ENCODE peak calls at places on chromosomes 13 and 19, in six cellular contexts. One of them, this sample, is unnamed.

GRCh38 chr19:57802269-57802668 is 12.4 kb downstream of the ZNF552 start:
- DNase-seq in HepG2: no peak
- DNase-seq in K562: no peak
- DNase-seq in H1: no peak
- DNase-seq in GM12891: no peak
- DNase-seq in GM12878: no peak
- DNase-seq in this sample: no peak

GRCh38 chr19:41302624-41303351 is 7.2 kb upstream of the CCDC97 start:
- DNase-seq in HepG2: no peak
- DNase-seq in K562: no peak
- DNase-seq in H1: no peak
- DNase-seq in GM12891: peak
- DNase-seq in GM12878: peak
- DNase-seq in this sample: peak

GRCh38 chr13:79935121-79935520 is 405.8 kb downstream of the SPRY2 start:
- DNase-seq in HepG2: no peak
- DNase-seq in K562: no peak
- DNase-seq in H1: no peak
- DNase-seq in GM12891: no peak
- DNase-seq in GM12878: no peak
- DNase-seq in this sample: no peak

GRCh38 chr19:4814625-4815425 is 16.7 kb downstream of the TICAM1 start:
- DNase-seq in HepG2: no peak
- DNase-seq in K562: no peak
- DNase-seq in H1: no peak
- DNase-seq in GM12891: no peak
- DNase-seq in GM12878: no peak
- DNase-seq in this sample: no peak

GRCh38 chr13:91409661-91410060 is 11.2 kb downstream of the GPC5 start:
- DNase-seq in HepG2: no peak
- DNase-seq in K562: no peak
- DNase-seq in H1: no peak
- DNase-seq in GM12891: no peak
- DNase-seq in GM12878: no peak
- DNase-seq in this sample: no peak

GRCh38 chr13:114318624-114319023 is 4.3 kb downstream of the CHAMP1 start:
- DNase-seq in HepG2: no peak
- DNase-seq in K562: no peak
- DNase-seq in H1: no peak
- DNase-seq in GM12891: no peak
- DNase-seq in GM12878: no peak
- DNase-seq in this sample: no peak

GRCh38 chr13:25463496-25463895 is 91.7 kb downstream of the ATP8A2 start:
- DNase-seq in HepG2: no peak
- DNase-seq in K562: no peak
- DNase-seq in H1: no peak
- DNase-seq in GM12891: no peak
- DNase-seq in GM12878: no peak
- DNase-seq in this sample: no peak

GRCh38 chr19:4579389-4579788 is 19.9 kb upstream of the SEMA6B start:
- DNase-seq in HepG2: no peak
- DNase-seq in K562: no peak
- DNase-seq in H1: no peak
- DNase-seq in GM12891: no peak
- DNase-seq in GM12878: no peak
- DNase-seq in this sample: no peak

GRCh38 chr19:10113964-10114650 is 2.6 kb downstream of the P2RY11 start:
- DNase-seq in HepG2: no peak
- DNase-seq in K562: peak
- DNase-seq in H1: no peak
- DNase-seq in GM12891: no peak
- DNase-seq in GM12878: no peak
- DNase-seq in this sample: no peak
- TF ChIP-seq POLR2A in HepG2: peak
- TF ChIP-seq POLR2A in K562: peak
- TF ChIP-seq POLR2A in H1: no peak
- TF ChIP-seq POLR2A in GM12891: no peak
- TF ChIP-seq POLR2A in GM12878: peak
- TF ChIP-seq POLR2A in this sample: no peak

DNA sequence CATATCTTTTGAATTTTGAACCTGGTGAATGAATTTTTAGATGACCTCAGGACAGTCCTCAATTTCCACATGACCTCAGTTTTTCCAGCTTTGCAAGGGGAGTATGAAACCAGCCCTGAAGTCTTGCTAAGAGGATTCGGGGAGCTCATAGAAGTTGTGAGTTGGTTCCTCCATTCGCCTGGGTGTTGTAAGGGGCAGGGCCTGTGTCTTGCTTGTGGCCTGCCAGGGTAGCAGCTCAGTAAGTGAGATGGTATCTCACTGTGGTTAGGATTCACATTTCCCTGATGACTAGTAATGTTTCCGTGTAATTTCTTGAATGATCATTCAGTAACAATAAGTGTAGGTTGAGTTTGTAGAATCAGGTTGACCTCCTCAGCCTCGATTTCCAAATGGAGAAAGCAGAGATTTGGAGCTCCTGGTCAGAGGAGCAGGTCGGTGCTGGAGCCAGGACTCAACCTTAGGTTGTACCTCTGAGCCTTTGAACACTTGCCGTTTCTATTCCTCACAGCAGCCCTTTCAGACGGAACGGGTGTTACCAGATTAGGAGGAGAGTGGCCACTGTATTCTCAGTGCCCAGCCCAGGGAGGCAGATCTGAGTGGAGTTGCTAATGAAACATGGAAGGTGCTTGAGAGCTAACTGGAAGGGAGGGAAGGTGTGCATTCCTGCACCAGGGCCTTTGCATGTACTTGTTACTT is 14.6 kb downstream of the NACC1 start:
- DNase-seq in HepG2: no peak
- DNase-seq in K562: no peak
- DNase-seq in H1: no peak
- DNase-seq in GM12891: no peak
- DNase-seq in GM12878: no peak
- DNase-seq in this sample: no peak
- TF ChIP-seq TAF1 in HepG2: no peak
- TF ChIP-seq TAF1 in K562: no peak
- TF ChIP-seq TAF1 in H1: no peak
- TF ChIP-seq TAF1 in GM12891: no peak
- TF ChIP-seq TAF1 in GM12878: no peak
- TF ChIP-seq TAF1 in this sample: no peak

GRCh38 chr19:2087621-2088100 is 8.5 kb downstream of the MOB3A start:
- DNase-seq in HepG2: no peak
- DNase-seq in K562: no peak
- DNase-seq in H1: no peak
- DNase-seq in GM12891: no peak
- DNase-seq in GM12878: peak
- DNase-seq in this sample: no peak
- TF ChIP-seq POLR2AphosphoS5 in HepG2: no peak
- TF ChIP-seq POLR2AphosphoS5 in K562: no peak
- TF ChIP-seq POLR2AphosphoS5 in H1: no peak
- TF ChIP-seq POLR2AphosphoS5 in GM12891: no peak
- TF ChIP-seq POLR2AphosphoS5 in GM12878: peak
- TF ChIP-seq POLR2AphosphoS5 in this sample: no peak

DNA sequence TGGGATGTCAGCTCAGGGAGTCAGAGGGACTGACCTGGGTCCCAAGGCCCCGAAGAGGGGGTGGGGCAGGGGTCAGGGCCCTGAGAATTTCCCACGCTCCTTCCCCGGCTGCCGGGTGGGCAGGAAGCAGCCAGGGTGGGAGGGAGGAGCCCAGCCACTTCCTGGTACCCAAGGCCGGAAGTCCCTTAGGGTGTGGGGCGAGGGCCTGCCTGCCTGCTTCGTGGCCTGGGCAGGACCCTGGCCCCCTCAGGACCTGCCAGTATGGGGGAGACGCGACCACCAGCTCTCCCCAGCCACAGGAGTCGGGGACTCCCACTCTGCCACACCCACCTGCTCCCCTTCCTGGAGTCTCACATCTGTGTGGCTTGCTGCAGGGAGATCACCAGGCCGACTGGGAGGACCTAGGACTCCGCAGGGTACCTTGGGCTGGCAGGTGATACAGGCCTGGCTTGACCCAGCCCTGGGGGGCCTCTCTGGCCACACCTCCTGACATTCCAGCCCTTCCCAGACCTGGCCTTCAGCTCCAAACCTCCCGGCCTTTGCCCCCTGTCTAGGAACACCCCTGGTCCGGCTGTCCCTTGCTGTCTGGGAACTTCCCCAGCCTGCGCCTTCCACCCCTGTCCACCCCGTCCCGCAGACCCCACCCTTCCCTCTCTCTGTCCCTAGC is 9.8 kb upstream of the CIRBP start:
- DNase-seq in HepG2: peak
- DNase-seq in K562: peak
- DNase-seq in H1: no peak
- DNase-seq in GM12891: no peak
- DNase-seq in GM12878: peak
- DNase-seq in this sample: peak
- TF ChIP-seq POLR2A in HepG2: peak
- TF ChIP-seq POLR2A in K562: peak
- TF ChIP-seq POLR2A in H1: peak
- TF ChIP-seq POLR2A in GM12891: peak
- TF ChIP-seq POLR2A in GM12878: peak
- TF ChIP-seq POLR2A in this sample: peak

GRCh38 chr19:30360378-30361106 is 11.6 kb upstream of the ZNF536 start:
- DNase-seq in HepG2: no peak
- DNase-seq in K562: no peak
- DNase-seq in H1: no peak
- DNase-seq in GM12891: no peak
- DNase-seq in GM12878: no peak
- DNase-seq in this sample: no peak
- TF ChIP-seq TAF1 in HepG2: no peak
- TF ChIP-seq TAF1 in K562: no peak
- TF ChIP-seq TAF1 in H1: no peak
- TF ChIP-seq TAF1 in GM12891: no peak
- TF ChIP-seq TAF1 in GM12878: no peak
- TF ChIP-seq TAF1 in this sample: no peak

DNA sequence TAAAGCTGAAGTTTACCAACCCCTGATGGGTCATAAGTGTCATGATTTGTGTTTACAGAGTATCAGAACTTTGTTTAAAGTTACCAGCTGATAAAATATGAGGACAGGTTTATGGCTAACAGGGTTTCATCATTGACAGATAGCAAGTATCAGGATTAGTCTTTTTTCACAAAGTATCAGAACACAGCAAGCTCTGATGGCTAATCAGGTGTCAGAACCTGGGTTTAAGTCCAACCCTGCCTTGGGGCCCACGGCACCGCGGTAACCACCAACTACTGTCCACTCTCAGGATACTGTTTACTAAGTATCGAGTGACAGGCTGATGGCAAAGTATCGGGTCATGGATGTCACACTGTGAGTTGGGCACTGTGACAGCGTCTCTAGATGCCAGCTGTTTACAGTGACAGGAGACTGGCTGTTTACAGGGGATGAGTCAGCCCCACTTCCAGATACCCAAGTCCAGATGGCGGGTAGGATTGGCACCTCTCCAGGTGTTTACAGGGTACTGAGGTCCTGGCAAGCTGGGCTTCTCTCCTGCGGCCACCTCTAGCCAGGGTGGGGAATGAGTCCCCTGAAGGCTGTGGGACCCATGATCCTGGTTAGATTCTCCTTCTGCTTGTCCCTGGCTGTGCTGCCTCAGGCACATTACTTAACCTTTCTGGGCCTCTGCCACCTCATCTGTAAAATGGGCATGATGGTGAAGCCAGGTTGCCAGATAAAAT is 21.8 kb downstream of the ARRDC2 start:
- DNase-seq in HepG2: peak
- DNase-seq in K562: no peak
- DNase-seq in H1: no peak
- DNase-seq in GM12891: no peak
- DNase-seq in GM12878: no peak
- DNase-seq in this sample: no peak
- TF ChIP-seq POLR2AphosphoS5 in HepG2: no peak
- TF ChIP-seq POLR2AphosphoS5 in K562: no peak
- TF ChIP-seq POLR2AphosphoS5 in H1: no peak
- TF ChIP-seq POLR2AphosphoS5 in GM12891: no peak
- TF ChIP-seq POLR2AphosphoS5 in GM12878: no peak
- TF ChIP-seq POLR2AphosphoS5 in this sample: no peak

GRCh38 chr19:11971045-11971444 is 6.2 kb downstream of the ZNF763 start:
- DNase-seq in HepG2: no peak
- DNase-seq in K562: no peak
- DNase-seq in H1: no peak
- DNase-seq in GM12891: no peak
- DNase-seq in GM12878: no peak
- DNase-seq in this sample: no peak

GRCh38 chr19:11964496-11964857 is 363 bp upstream of the ZNF763 start:
- DNase-seq in HepG2: peak
- DNase-seq in K562: no peak
- DNase-seq in H1: no peak
- DNase-seq in GM12891: no peak
- DNase-seq in GM12878: no peak
- DNase-seq in this sample: no peak

GRCh38 chr19:11970174-11970573 is 5.3 kb downstream of the ZNF763 start:
- DNase-seq in HepG2: no peak
- DNase-seq in K562: no peak
- DNase-seq in H1: no peak
- DNase-seq in GM12891: no peak
- DNase-seq in GM12878: no peak
- DNase-seq in this sample: no peak

GRCh38 chr19:11963566-11964355 is 1.1 kb upstream of the ZNF763 start:
- DNase-seq in HepG2: peak
- DNase-seq in K562: peak
- DNase-seq in H1: peak
- DNase-seq in GM12891: peak
- DNase-seq in GM12878: peak
- DNase-seq in this sample: peak

GRCh38 chr19:11964858-11965645 is at the start of gene ZNF763:
- DNase-seq in HepG2: peak
- DNase-seq in K562: no peak
- DNase-seq in H1: peak
- DNase-seq in GM12891: peak
- DNase-seq in GM12878: peak
- DNase-seq in this sample: peak
- TF ChIP-seq POLR2A in HepG2: no peak
- TF ChIP-seq POLR2A in K562: no peak
- TF ChIP-seq POLR2A in H1: peak
- TF ChIP-seq POLR2A in GM12891: peak
- TF ChIP-seq POLR2A in GM12878: peak
- TF ChIP-seq POLR2A in this sample: peak

GRCh38 chr19:35913589-35913988 is 5.5 kb upstream of the TYROBP start:
- DNase-seq in HepG2: no peak
- DNase-seq in K562: no peak
- DNase-seq in H1: no peak
- DNase-seq in GM12891: no peak
- DNase-seq in GM12878: no peak
- DNase-seq in this sample: no peak
- TF ChIP-seq TAF1 in HepG2: no peak
- TF ChIP-seq TAF1 in K562: no peak
- TF ChIP-seq TAF1 in H1: no peak
- TF ChIP-seq TAF1 in GM12891: no peak
- TF ChIP-seq TAF1 in GM12878: no peak
- TF ChIP-seq TAF1 in this sample: no peak